ENCODE peak calls at places on chromosomes 2 and 18, in seven cellular contexts. F, D, M, H, X, J and O are unnamed samples.

GRCh38 chr2:177143444-177143843 is 69.2 kb upstream of the HNRNPA3 start:
- DNase-seq in F (no peak), D (no peak), M (no peak), H (no peak), X (peak), J (no peak), O (no peak)

GRCh38 chr18:6414723-6415362 is at the start of gene L3MBTL4:
- DNase-seq in F (no peak), D (no peak), M (no peak), H (no peak), X (no peak), J (peak), O (peak)

GRCh38 chr2:23386422-23387220 is 1.6 kb downstream of the KLHL29 start:
- DNase-seq in F (no peak), D (no peak), M (no peak), H (no peak), X (peak), J (no peak), O (peak)

GRCh38 chr2:227503433-227504406 is 31.8 kb downstream of the AGFG1 start:
- DNase-seq in F (no peak), D (no peak), M (no peak), H (no peak), X (peak), J (no peak), O (no peak)

GRCh38 chr2:11562011-11562410 is 28.2 kb downstream of the GREB1 start:
- DNase-seq in F (no peak), D (no peak), M (no peak), H (no peak), X (no peak), J (no peak), O (no peak)

GRCh38 chr2:239716536-239717318 is 308.4 kb downstream of the NDUFA10 start:
- DNase-seq in F (no peak), D (no peak), M (no peak), H (no peak), X (no peak), J (peak), O (peak)

GRCh38 chr2:158923180-158923594 is 45.3 kb upstream of the TANC1 start:
- DNase-seq in F (no peak), D (no peak), M (no peak), H (no peak), X (peak), J (no peak), O (no peak)

GRCh38 chr18:3623769-3624545 is 174.0 kb downstream of the TGIF1 start:
- DNase-seq in F (no peak), D (no peak), M (no peak), H (peak), X (peak), J (no peak), O (peak)

GRCh38 chr2:230128943-230129342 is 60.2 kb upstream of the SLC16A14 start:
- DNase-seq in F (no peak), D (no peak), M (no peak), H (no peak), X (peak), J (no peak), O (no peak)